ENCODE peak calls at places on chromosome 14, in eight cellular contexts. One of them, this sample, is unnamed.

GRCh38 chr14:88669346-88669745 is 106.5 kb downstream of the ZC3H14 start:
- DNase-seq in heart left ventricle: no peak
- DNase-seq in AG09309: no peak
- DNase-seq in body of pancreas: no peak
- DNase-seq in endothelial cell: no peak
- DNase-seq in esophagus squamous epithelium: no peak
- DNase-seq in glutamatergic neuron: peak
- DNase-seq in transverse colon: no peak
- DNase-seq in this sample: no peak

GRCh38 chr14:61644834-61645233 is 50.5 kb upstream of the HIF1A start:
- DNase-seq in heart left ventricle: no peak
- DNase-seq in AG09309: no peak
- DNase-seq in body of pancreas: no peak
- DNase-seq in endothelial cell: no peak
- DNase-seq in esophagus squamous epithelium: no peak
- DNase-seq in glutamatergic neuron: peak
- DNase-seq in transverse colon: no peak
- DNase-seq in this sample: no peak

GRCh38 chr14:37047996-37048395 is 124.4 kb downstream of the SLC25A21 start:
- DNase-seq in heart left ventricle: no peak
- DNase-seq in AG09309: no peak
- DNase-seq in body of pancreas: no peak
- DNase-seq in endothelial cell: no peak
- DNase-seq in esophagus squamous epithelium: no peak
- DNase-seq in glutamatergic neuron: no peak
- DNase-seq in transverse colon: no peak
- DNase-seq in this sample: no peak

GRCh38 chr14:92993302-92993701 is 70.4 kb downstream of the CHGA start:
- DNase-seq in heart left ventricle: peak
- DNase-seq in AG09309: no peak
- DNase-seq in body of pancreas: peak
- DNase-seq in endothelial cell: no peak
- DNase-seq in esophagus squamous epithelium: no peak
- DNase-seq in glutamatergic neuron: no peak
- DNase-seq in transverse colon: no peak
- DNase-seq in this sample: no peak

GRCh38 chr14:90627478-90627877 is 188.8 kb downstream of the TTC7B start:
- DNase-seq in heart left ventricle: no peak
- DNase-seq in AG09309: no peak
- DNase-seq in body of pancreas: no peak
- DNase-seq in endothelial cell: no peak
- DNase-seq in esophagus squamous epithelium: no peak
- DNase-seq in glutamatergic neuron: no peak
- DNase-seq in transverse colon: no peak
- DNase-seq in this sample: no peak

GRCh38 chr14:51614707-51615106 is 37.0 kb upstream of the FRMD6 start:
- DNase-seq in heart left ventricle: no peak
- DNase-seq in AG09309: peak
- DNase-seq in body of pancreas: no peak
- DNase-seq in endothelial cell: no peak
- DNase-seq in esophagus squamous epithelium: no peak
- DNase-seq in glutamatergic neuron: no peak
- DNase-seq in transverse colon: no peak
- DNase-seq in this sample: no peak

GRCh38 chr14:43981135-43981787 is 525.8 kb downstream of the FSCB start:
- DNase-seq in heart left ventricle: no peak
- DNase-seq in AG09309: no peak
- DNase-seq in body of pancreas: no peak
- DNase-seq in endothelial cell: no peak
- DNase-seq in esophagus squamous epithelium: no peak
- DNase-seq in glutamatergic neuron: no peak
- DNase-seq in transverse colon: no peak
- DNase-seq in this sample: no peak

GRCh38 chr14:100159107-100159864 is at the start of gene DEGS2:
- DNase-seq in heart left ventricle: peak
- DNase-seq in AG09309: no peak
- DNase-seq in body of pancreas: peak
- DNase-seq in endothelial cell: no peak
- DNase-seq in esophagus squamous epithelium: no peak
- DNase-seq in glutamatergic neuron: no peak
- DNase-seq in transverse colon: peak
- DNase-seq in this sample: peak

GRCh38 chr14:59688224-59689170 is 111.9 kb upstream of the CCDC175 start:
- DNase-seq in heart left ventricle: no peak
- DNase-seq in AG09309: peak
- DNase-seq in body of pancreas: peak
- DNase-seq in endothelial cell: peak
- DNase-seq in esophagus squamous epithelium: no peak
- DNase-seq in glutamatergic neuron: peak
- DNase-seq in transverse colon: peak
- DNase-seq in this sample: peak

GRCh38 chr14:23137221-23138172 is 18.4 kb upstream of the CEBPE start:
- DNase-seq in heart left ventricle: no peak
- DNase-seq in AG09309: no peak
- DNase-seq in body of pancreas: no peak
- DNase-seq in endothelial cell: no peak
- DNase-seq in esophagus squamous epithelium: no peak
- DNase-seq in glutamatergic neuron: no peak
- DNase-seq in transverse colon: no peak
- DNase-seq in this sample: no peak
- TF ChIP-seq CTCF in heart left ventricle: no peak
- TF ChIP-seq CTCF in AG09309: no peak
- TF ChIP-seq CTCF in body of pancreas: no peak
- TF ChIP-seq CTCF in endothelial cell: no peak
- TF ChIP-seq CTCF in esophagus squamous epithelium: no peak
- TF ChIP-seq CTCF in glutamatergic neuron: no peak
- TF ChIP-seq CTCF in transverse colon: no peak
- TF ChIP-seq CTCF in this sample: no peak

DNA sequence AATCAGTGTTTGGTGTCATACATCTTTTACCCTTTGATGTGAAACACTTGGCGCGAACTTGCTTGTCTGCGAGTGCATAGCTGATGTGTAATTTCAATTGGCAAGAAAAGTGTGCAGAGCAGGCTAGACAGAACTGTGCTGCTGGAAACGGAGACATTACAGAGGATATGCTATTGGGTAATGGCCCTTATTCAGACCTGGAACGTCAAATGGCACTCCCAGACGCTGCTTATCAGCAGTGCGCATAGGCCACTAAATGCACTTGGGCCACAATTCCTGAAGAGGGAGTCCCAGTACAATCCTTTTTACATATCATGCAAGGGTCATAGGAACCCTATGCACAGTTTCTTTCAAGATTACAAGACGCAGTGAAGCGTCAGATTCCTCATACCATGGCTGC is 15.7 kb upstream of the SLC10A1 start:
- DNase-seq in heart left ventricle: no peak
- DNase-seq in AG09309: no peak
- DNase-seq in body of pancreas: no peak
- DNase-seq in endothelial cell: no peak
- DNase-seq in esophagus squamous epithelium: no peak
- DNase-seq in glutamatergic neuron: no peak
- DNase-seq in transverse colon: peak
- DNase-seq in this sample: no peak
- TF ChIP-seq CTCF in heart left ventricle: no peak
- TF ChIP-seq CTCF in AG09309: no peak
- TF ChIP-seq CTCF in body of pancreas: no peak
- TF ChIP-seq CTCF in endothelial cell: no peak
- TF ChIP-seq CTCF in esophagus squamous epithelium: peak
- TF ChIP-seq CTCF in glutamatergic neuron: no peak
- TF ChIP-seq CTCF in transverse colon: no peak
- TF ChIP-seq CTCF in this sample: no peak

DNA sequence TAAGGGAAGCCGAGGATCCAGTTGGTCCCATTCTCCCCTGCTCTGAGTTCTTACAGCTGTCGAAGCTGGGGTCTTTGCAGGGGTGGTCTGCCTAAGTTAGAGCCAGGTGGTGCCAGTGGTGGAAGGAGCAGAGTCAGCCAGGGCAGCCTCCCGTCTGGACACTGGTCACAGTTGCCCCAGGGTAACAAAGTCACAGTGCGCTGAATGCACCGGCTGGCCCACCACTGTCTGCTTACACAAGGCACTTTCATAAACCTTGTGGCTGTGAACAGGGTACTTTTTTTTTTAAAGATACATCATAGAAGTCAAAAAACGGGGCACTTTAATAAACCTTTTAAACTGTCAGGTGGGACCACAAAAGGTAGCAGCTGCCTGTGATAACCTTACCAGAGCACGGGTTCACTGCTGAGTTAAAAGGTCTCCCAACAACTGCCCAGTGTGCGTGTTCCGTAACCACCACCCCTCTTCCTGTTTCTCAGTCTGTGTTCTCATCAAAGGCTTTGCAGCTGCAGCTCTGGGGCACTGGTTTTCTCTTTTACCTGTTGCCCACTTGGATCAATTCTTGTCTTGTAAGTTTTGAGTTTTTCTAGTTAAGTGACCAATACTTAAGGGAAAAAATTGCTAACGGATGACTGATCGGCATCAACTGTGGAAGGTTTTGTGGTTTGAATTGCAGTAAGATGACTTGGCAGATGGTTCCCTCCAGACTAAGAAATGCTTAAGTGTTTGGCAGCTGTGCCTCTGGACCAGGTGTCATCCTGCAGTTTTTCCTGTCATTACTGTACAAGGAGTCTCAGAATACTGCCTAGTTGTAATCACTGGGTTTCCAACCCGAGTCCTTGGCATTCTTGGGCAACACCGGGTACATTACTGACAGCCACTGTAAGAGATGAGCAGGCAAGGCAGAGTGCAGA is 55.9 kb downstream of the DYNC1H1 start:
- DNase-seq in heart left ventricle: no peak
- DNase-seq in AG09309: peak
- DNase-seq in body of pancreas: no peak
- DNase-seq in endothelial cell: no peak
- DNase-seq in esophagus squamous epithelium: no peak
- DNase-seq in glutamatergic neuron: no peak
- DNase-seq in transverse colon: no peak
- DNase-seq in this sample: peak
- TF ChIP-seq CTCF in heart left ventricle: no peak
- TF ChIP-seq CTCF in AG09309: no peak
- TF ChIP-seq CTCF in body of pancreas: no peak
- TF ChIP-seq CTCF in endothelial cell: no peak
- TF ChIP-seq CTCF in esophagus squamous epithelium: no peak
- TF ChIP-seq CTCF in glutamatergic neuron: no peak
- TF ChIP-seq CTCF in transverse colon: no peak
- TF ChIP-seq CTCF in this sample: no peak

DNA sequence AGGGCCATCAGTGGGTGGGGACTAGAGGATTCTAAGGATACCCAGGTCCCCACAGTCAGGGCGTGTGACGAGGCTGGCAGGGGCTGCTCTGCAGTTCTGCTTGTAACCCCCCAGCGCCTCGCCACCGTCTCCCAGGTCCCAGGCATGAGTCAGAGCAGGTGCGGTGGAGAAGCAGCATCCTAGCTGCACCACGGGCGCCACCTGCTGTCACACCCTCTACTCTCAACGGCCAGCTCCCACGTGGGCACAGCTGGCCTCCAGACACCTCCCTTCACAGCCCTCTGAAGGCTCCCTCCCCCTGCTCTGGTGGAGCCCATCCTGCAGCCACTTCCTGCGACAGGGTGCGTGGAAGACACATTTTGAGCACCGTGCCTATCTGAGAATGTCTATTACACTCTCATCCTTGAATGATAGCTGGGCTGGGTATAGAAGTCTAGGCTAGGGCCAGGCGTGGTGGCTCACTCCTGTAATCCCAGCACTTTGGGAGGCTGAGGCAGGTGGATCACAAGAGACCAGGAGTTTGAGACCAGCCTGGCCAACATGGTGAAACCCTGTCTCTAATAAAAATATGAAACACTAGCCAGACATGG is 6.9 kb upstream of the NUDT14 start:
- DNase-seq in heart left ventricle: no peak
- DNase-seq in AG09309: no peak
- DNase-seq in body of pancreas: peak
- DNase-seq in endothelial cell: no peak
- DNase-seq in esophagus squamous epithelium: no peak
- DNase-seq in glutamatergic neuron: no peak
- DNase-seq in transverse colon: peak
- DNase-seq in this sample: peak
- TF ChIP-seq CTCF in heart left ventricle: no peak
- TF ChIP-seq CTCF in AG09309: no peak
- TF ChIP-seq CTCF in body of pancreas: peak
- TF ChIP-seq CTCF in endothelial cell: no peak
- TF ChIP-seq CTCF in esophagus squamous epithelium: peak
- TF ChIP-seq CTCF in glutamatergic neuron: no peak
- TF ChIP-seq CTCF in transverse colon: peak
- TF ChIP-seq CTCF in this sample: no peak

GRCh38 chr14:22865424-22866215 is 5.9 kb upstream of the LRP10 start:
- DNase-seq in heart left ventricle: no peak
- DNase-seq in AG09309: no peak
- DNase-seq in body of pancreas: no peak
- DNase-seq in endothelial cell: peak
- DNase-seq in esophagus squamous epithelium: no peak
- DNase-seq in glutamatergic neuron: no peak
- DNase-seq in transverse colon: no peak
- DNase-seq in this sample: peak
- TF ChIP-seq CTCF in heart left ventricle: no peak
- TF ChIP-seq CTCF in AG09309: peak
- TF ChIP-seq CTCF in body of pancreas: no peak
- TF ChIP-seq CTCF in endothelial cell: no peak
- TF ChIP-seq CTCF in esophagus squamous epithelium: peak
- TF ChIP-seq CTCF in glutamatergic neuron: no peak
- TF ChIP-seq CTCF in transverse colon: no peak
- TF ChIP-seq CTCF in this sample: peak

GRCh38 chr14:103072595-103073366 is 11.2 kb upstream of the LBHD2 start:
- DNase-seq in heart left ventricle: no peak
- DNase-seq in AG09309: no peak
- DNase-seq in body of pancreas: peak
- DNase-seq in endothelial cell: no peak
- DNase-seq in esophagus squamous epithelium: no peak
- DNase-seq in glutamatergic neuron: no peak
- DNase-seq in transverse colon: no peak
- DNase-seq in this sample: no peak
- TF ChIP-seq CTCF in heart left ventricle: no peak
- TF ChIP-seq CTCF in AG09309: no peak
- TF ChIP-seq CTCF in body of pancreas: no peak
- TF ChIP-seq CTCF in endothelial cell: no peak
- TF ChIP-seq CTCF in esophagus squamous epithelium: no peak
- TF ChIP-seq CTCF in glutamatergic neuron: no peak
- TF ChIP-seq CTCF in transverse colon: no peak
- TF ChIP-seq CTCF in this sample: no peak

GRCh38 chr14:20866963-20867362 is 24.2 kb upstream of the RNASE3 start:
- DNase-seq in heart left ventricle: no peak
- DNase-seq in AG09309: no peak
- DNase-seq in body of pancreas: peak
- DNase-seq in endothelial cell: peak
- DNase-seq in esophagus squamous epithelium: no peak
- DNase-seq in glutamatergic neuron: peak
- DNase-seq in transverse colon: no peak
- DNase-seq in this sample: peak
- TF ChIP-seq CTCF in heart left ventricle: no peak
- TF ChIP-seq CTCF in AG09309: peak
- TF ChIP-seq CTCF in body of pancreas: peak
- TF ChIP-seq CTCF in endothelial cell: peak
- TF ChIP-seq CTCF in esophagus squamous epithelium: peak
- TF ChIP-seq CTCF in glutamatergic neuron: peak
- TF ChIP-seq CTCF in transverse colon: no peak
- TF ChIP-seq CTCF in this sample: no peak

DNA sequence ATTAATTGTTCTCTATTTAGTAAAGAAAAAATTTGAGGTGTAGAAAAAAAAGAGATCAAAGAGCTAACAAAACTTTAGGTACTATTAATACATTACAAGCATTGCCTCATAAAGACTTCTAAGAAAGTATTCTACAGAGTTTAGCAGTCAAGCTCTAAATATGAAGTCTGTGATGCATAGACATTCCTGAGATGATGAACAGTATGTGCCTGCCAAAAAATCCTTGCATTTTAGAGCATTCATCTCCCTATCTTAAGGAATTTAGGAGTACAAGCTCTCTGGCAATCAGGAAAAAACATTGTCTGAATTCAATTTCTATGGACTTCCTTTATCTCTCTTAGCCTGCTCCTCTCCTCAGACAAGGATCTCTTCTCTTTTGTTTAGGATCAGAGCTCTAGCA is 202.6 kb upstream of the LRFN5 start:
- DNase-seq in heart left ventricle: no peak
- DNase-seq in AG09309: no peak
- DNase-seq in body of pancreas: no peak
- DNase-seq in endothelial cell: no peak
- DNase-seq in esophagus squamous epithelium: no peak
- DNase-seq in glutamatergic neuron: no peak
- DNase-seq in transverse colon: no peak
- DNase-seq in this sample: no peak
- TF ChIP-seq CTCF in heart left ventricle: no peak
- TF ChIP-seq CTCF in AG09309: no peak
- TF ChIP-seq CTCF in body of pancreas: no peak
- TF ChIP-seq CTCF in endothelial cell: no peak
- TF ChIP-seq CTCF in esophagus squamous epithelium: no peak
- TF ChIP-seq CTCF in glutamatergic neuron: no peak
- TF ChIP-seq CTCF in transverse colon: no peak
- TF ChIP-seq CTCF in this sample: no peak